ENCODE peak calls at places on chromosomes 1 and 21, in five cellular contexts. O is fibroblast of lung, W is mammary epithelial cell, Z is neuronal stem cell, T is H1. N is an unnamed sample.

GRCh38 chr1:165303415-165303814 is 53.1 kb downstream of the LMX1A start:
- DNase-seq in O (no peak), W (no peak), Z (no peak), T (no peak), N (peak)

GRCh38 chr1:15064217-15064929 is 89.2 kb upstream of the TMEM51 start:
- DNase-seq in O (no peak), W (peak), Z (no peak), T (no peak), N (no peak)

GRCh38 chr1:16393255-16394177 is 26.5 kb downstream of the SZRD1 start:
- DNase-seq in O (no peak), W (no peak), Z (no peak), T (no peak), N (no peak)

GRCh38 chr1:15974855-15975254 is 1.0 kb downstream of the ZBTB17 start:
- DNase-seq in O (no peak), W (peak), Z (no peak), T (no peak), N (no peak)

GRCh38 chr21:31570824-31571425 is 88.6 kb upstream of the SOD1 start:
- DNase-seq in O (peak), W (no peak), Z (no peak), T (no peak), N (no peak)

GRCh38 chr1:1213153-1213918 is 617 bp downstream of the TNFRSF4 start:
- DNase-seq in O (no peak), W (no peak), Z (no peak), T (no peak), N (no peak)

GRCh38 chr1:226934483-226935237 is 5.4 kb upstream of the COQ8A start:
- DNase-seq in O (no peak), W (no peak), Z (no peak), T (no peak), N (no peak)

GRCh38 chr1:244849189-244849866 is 13.9 kb downstream of the COX20 start:
- DNase-seq in O (no peak), W (no peak), Z (no peak), T (no peak), N (no peak)

GRCh38 chr1:3530086-3530930 is 75.8 kb downstream of the ARHGEF16 start:
- DNase-seq in O (no peak), W (peak), Z (no peak), T (peak), N (no peak)

GRCh38 chr1:7070389-7071029 is 285.3 kb downstream of the CAMTA1 start:
- DNase-seq in O (peak), W (peak), Z (peak), T (peak), N (peak)

GRCh38 chr1:82225407-82226197 is 424.9 kb downstream of the ADGRL2 start:
- DNase-seq in O (peak), W (peak), Z (no peak), T (no peak), N (no peak)

GRCh38 chr1:8660455-8660854 is 157.0 kb downstream of the RERE start:
- DNase-seq in O (peak), W (peak), Z (no peak), T (no peak), N (no peak)

GRCh38 chr1:41679531-41679930 is 195.0 kb upstream of the EDN2 start:
- DNase-seq in O (no peak), W (peak), Z (no peak), T (no peak), N (no peak)

GRCh38 chr1:165958306-165958705 is 130.9 kb downstream of the UCK2 start:
- DNase-seq in O (no peak), W (no peak), Z (no peak), T (no peak), N (no peak)

DNA sequence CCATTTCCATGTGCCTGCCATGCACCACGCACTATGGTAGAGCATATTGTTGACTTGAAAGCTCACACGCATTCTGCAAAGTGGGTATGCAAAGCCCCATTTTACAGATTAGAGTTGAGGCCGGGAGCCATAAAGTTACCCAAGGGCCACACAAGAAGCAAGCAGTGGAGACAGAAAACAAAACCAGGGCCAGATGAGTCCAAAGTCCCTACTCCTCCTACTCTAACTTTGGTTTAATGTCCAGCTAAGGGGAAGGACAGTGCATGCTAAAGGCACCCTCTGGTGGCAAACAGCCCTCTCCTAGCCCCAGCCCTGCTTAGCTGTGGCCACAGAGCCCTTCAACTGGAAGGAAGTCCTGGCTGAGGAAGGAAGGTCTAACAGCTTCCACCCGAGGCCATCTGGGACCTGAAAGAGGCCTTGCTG is 74.9 kb downstream of the SLC66A1 start:
- DNase-seq in O (no peak), W (no peak), Z (no peak), T (no peak), N (no peak)
- H3K9ac ChIP-seq in O (no peak), W (no peak), Z (no peak), T (no peak), N (no peak)

GRCh38 chr1:223774133-223774811 is 61.9 kb downstream of the CAPN2 start:
- DNase-seq in O (no peak), W (no peak), Z (no peak), T (peak), N (no peak)
- H3K9ac ChIP-seq in O (no peak), W (no peak), Z (no peak), T (no peak), N (no peak)

GRCh38 chr21:45156459-45156858 is 82.1 kb downstream of the ADARB1 start:
- DNase-seq in O (no peak), W (no peak), Z (no peak), T (peak), N (no peak)
- H3K9ac ChIP-seq in O (no peak), W (no peak), Z (no peak), T (no peak), N (no peak)

GRCh38 chr21:43768868-43769167 is 7.3 kb downstream of the CSTB start:
- DNase-seq in O (no peak), W (no peak), Z (no peak), T (peak), N (no peak)
- H3K9ac ChIP-seq in O (no peak), W (no peak), Z (peak), T (no peak), N (peak)

DNA sequence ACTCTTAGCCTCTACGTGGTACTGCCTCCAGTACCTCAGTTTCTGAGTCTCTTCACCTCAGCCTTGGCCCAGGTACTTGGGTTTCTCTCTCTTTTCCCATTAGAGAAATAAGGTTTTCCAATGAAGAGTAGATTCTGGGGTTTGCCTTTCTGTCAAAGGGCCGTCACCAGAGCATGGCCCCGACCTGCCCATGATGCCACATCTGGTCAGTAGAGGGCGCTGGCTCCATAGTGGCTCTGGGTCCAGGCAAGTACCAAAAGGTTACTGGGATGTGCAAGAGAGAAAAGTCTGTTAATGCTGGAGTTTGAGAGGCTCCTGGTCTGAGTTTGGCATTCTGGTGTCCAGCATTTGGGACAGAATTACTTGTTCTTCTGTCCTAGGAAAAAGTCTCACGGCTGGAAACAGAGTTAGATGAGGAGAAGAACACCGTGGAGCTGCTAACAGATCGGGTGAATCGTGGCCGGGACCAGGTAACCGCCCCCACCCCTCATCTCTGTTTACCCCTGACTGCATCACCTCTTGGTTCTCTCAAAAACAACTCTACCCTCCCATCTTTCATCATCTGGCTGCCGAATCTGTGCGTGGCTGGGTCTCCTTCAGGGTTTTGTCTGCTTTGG is 5.3 kb upstream of the TUFT1 start:
- DNase-seq in O (peak), W (peak), Z (no peak), T (peak), N (peak)
- H3K9ac ChIP-seq in O (no peak), W (no peak), Z (no peak), T (no peak), N (no peak)

DNA sequence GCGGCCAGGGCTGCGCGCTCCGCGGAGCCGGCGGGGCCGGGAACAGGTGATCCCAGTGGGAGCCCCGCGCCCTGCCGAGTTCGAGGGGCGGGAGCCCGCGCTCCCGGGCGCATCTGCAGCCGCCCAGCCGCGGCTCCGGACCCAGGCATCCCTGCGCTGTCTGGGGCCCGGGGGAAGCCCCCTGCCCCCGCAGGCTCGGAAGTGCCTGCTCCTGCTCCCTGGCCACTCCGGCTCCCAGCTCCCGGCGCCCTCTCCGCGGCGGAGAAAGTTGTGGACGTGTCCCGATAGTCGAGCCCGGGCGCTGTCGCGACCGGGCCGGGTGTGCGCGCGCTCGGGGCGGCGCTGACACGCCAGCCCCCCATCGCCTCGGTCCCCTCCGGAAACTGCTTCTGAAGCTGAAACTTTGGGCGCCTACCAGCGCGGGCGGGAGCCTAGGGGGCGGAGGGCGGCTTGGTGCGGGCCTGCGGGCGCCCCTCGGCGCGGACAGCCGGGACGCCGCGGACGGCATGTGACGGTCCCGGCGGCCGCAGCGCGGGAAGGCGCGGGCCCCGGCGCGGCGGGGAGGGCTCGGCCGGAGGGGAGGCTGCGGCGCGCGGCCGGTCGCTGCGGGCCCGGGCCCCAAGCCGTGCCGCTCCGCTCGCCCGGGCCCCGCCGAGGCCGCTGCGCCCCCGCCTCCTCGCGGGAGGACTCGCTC is 488 bp downstream of the MAN1C1 start:
- DNase-seq in O (no peak), W (peak), Z (no peak), T (no peak), N (peak)
- H3K9ac ChIP-seq in O (peak), W (no peak), Z (peak), T (no peak), N (peak)

DNA sequence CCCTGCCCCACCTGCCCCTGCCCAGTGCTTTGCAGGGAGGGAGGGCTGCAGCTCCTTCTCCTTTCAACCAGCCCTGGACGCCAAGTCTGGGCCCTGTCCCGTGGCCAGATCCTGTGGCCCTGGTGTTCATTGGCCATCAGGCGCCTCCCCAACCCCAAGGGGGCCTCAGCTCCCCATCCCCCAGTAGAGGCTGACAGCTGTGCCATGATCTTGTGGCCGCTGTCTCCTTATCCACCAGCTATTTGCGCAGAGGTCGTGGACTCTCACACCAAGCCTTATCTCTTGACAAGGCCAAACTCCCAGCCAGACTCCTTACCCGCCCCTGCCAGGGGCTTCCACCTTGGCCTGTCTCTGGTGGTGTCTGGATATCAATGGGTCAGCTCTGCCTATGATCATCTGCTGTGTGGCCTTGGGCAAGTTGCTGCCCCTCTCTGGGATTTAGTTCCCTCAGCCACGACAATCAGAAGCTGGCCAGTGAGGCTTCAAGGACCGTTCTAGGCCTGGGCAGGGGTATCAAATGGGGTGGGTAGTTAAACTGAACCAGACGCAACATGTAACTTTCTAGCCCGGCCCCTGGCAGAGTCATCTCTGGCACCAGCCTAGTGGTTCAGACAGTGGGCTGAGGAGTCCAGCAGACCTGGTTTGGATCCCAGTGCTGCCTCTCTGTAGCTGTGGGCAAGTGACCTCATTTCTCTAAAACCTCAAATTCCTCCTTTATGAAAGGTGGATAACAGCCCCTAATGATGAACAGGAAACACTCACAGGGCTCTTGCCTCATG is 3.3 kb upstream of the COL8A2 start:
- DNase-seq in O (peak), W (peak), Z (no peak), T (no peak), N (peak)
- H3K9ac ChIP-seq in O (no peak), W (no peak), Z (no peak), T (no peak), N (no peak)

DNA sequence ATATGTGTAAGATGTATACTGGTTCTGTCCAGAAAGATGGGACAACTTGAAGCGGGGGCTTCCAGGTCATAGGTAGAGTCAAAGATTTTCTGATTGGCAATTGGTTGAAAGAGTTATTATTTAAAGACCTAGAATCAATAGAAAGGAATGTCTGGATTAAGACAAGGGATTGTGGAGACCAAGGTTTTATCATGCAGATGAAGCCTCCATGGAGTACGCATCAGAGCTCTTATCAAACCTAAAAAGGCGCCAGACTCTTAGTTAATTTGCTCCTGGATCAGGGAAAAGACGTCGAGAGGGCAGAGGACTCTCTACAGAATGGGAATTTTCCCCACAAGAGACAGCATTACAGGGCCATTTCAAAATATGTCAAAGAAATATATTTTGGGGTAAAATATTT is 23.7 kb upstream of the ETV3 start:
- DNase-seq in O (no peak), W (no peak), Z (no peak), T (no peak), N (no peak)
- H3K9ac ChIP-seq in O (no peak), W (no peak), Z (no peak), T (no peak), N (no peak)

DNA sequence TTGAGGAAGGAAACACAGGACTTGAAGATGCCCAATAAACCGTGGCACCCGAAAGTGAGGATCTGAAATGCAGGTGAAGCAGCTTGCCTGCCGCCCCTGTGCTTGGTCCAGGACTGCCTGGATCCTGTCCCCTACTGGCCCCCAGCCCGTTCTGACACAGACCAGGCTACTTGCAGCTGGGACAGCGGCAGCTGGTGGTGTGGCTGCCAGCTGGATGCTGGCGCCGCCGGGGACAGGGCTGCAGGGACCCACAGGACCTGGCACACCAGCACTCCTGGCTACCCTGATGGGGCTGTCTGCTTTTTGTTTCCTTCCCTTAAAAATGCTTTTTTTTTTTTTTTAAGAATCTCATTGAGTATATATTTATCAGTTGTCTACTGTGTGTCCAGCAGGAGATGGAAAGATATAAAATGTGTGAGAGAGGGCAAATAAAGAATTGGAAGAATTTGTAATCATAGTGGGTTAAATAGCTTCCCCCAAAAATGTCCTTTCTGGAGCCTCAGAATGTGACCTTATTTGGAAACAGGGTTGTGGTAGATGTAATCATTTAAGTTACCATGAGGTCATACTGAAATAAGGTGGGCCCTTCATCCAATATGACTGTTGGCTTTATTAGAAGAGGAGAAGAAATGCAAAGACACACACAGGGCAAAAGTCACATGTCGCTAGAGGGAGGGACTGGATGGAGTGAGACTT is 165.6 kb downstream of the DSCAM start:
- DNase-seq in O (peak), W (no peak), Z (no peak), T (no peak), N (no peak)
- H3K9ac ChIP-seq in O (no peak), W (no peak), Z (peak), T (no peak), N (no peak)

GRCh38 chr1:87902830-87903614 is 574.3 kb downstream of the LMO4 start:
- DNase-seq in O (peak), W (no peak), Z (no peak), T (no peak), N (peak)
- H3K9ac ChIP-seq in O (no peak), W (no peak), Z (no peak), T (no peak), N (no peak)